ENCODE peak calls at places on chromosomes 5 and 9, in eight cellular contexts. One of them, this sample, is unnamed.

GRCh38 chr5:119578937-119579336 is 50.4 kb upstream of the FAM170A start:
- DNase-seq in mammary epithelial cell: peak
- DNase-seq in AG09309: no peak
- DNase-seq in PC-9: peak
- DNase-seq in testis: peak
- DNase-seq in transverse colon: no peak
- DNase-seq in neural progenitor cell: peak
- DNase-seq in uterus: no peak
- DNase-seq in this sample: no peak

GRCh38 chr9:20495133-20495532 is 127.2 kb downstream of the MLLT3 start:
- DNase-seq in neural progenitor cell: peak
- DNase-seq in PC-9: no peak
- DNase-seq in uterus: no peak
- DNase-seq in AG09309: no peak
- DNase-seq in transverse colon: no peak
- DNase-seq in mammary epithelial cell: no peak
- DNase-seq in testis: no peak
- DNase-seq in this sample: no peak

GRCh38 chr9:81827616-81828296 is 100.5 kb upstream of the SPATA31D4 start:
- DNase-seq in uterus: no peak
- DNase-seq in PC-9: no peak
- DNase-seq in AG09309: no peak
- DNase-seq in mammary epithelial cell: no peak
- DNase-seq in testis: no peak
- DNase-seq in transverse colon: no peak
- DNase-seq in neural progenitor cell: no peak
- DNase-seq in this sample: no peak

GRCh38 chr9:84315278-84315877 is 25.2 kb downstream of the SLC28A3 start:
- DNase-seq in transverse colon: peak
- DNase-seq in mammary epithelial cell: peak
- DNase-seq in AG09309: no peak
- DNase-seq in neural progenitor cell: peak
- DNase-seq in PC-9: peak
- DNase-seq in testis: peak
- DNase-seq in uterus: peak
- DNase-seq in this sample: no peak

GRCh38 chr5:125486634-125487033 is 740.2 kb upstream of the ZNF608 start:
- DNase-seq in mammary epithelial cell: peak
- DNase-seq in transverse colon: no peak
- DNase-seq in PC-9: no peak
- DNase-seq in uterus: no peak
- DNase-seq in neural progenitor cell: no peak
- DNase-seq in testis: no peak
- DNase-seq in AG09309: no peak
- DNase-seq in this sample: no peak

GRCh38 chr9:35826071-35826701 is 2.3 kb downstream of the FAM221B start:
- DNase-seq in neural progenitor cell: peak
- DNase-seq in testis: peak
- DNase-seq in uterus: no peak
- DNase-seq in AG09309: peak
- DNase-seq in mammary epithelial cell: peak
- DNase-seq in transverse colon: no peak
- DNase-seq in PC-9: no peak
- DNase-seq in this sample: no peak

GRCh38 chr9:75010570-75010969 is 17.5 kb downstream of the CARNMT1 start:
- DNase-seq in neural progenitor cell: no peak
- DNase-seq in PC-9: no peak
- DNase-seq in testis: no peak
- DNase-seq in transverse colon: no peak
- DNase-seq in mammary epithelial cell: no peak
- DNase-seq in AG09309: no peak
- DNase-seq in uterus: no peak
- DNase-seq in this sample: no peak

GRCh38 chr9:33165263-33166151 is 1.6 kb downstream of the B4GALT1 start:
- DNase-seq in mammary epithelial cell: peak
- DNase-seq in transverse colon: peak
- DNase-seq in AG09309: peak
- DNase-seq in uterus: peak
- DNase-seq in testis: peak
- DNase-seq in neural progenitor cell: no peak
- DNase-seq in PC-9: no peak
- DNase-seq in this sample: no peak

GRCh38 chr9:137823986-137824771 is 53.4 kb upstream of the CACNA1B start:
- DNase-seq in mammary epithelial cell: no peak
- DNase-seq in AG09309: no peak
- DNase-seq in transverse colon: no peak
- DNase-seq in PC-9: no peak
- DNase-seq in uterus: no peak
- DNase-seq in neural progenitor cell: no peak
- DNase-seq in testis: no peak
- DNase-seq in this sample: no peak

GRCh38 chr5:14435481-14435880 is 146.1 kb upstream of the OTULINL start:
- DNase-seq in transverse colon: no peak
- DNase-seq in neural progenitor cell: no peak
- DNase-seq in mammary epithelial cell: no peak
- DNase-seq in PC-9: no peak
- DNase-seq in uterus: no peak
- DNase-seq in testis: no peak
- DNase-seq in AG09309: no peak
- DNase-seq in this sample: no peak

GRCh38 chr9:573551-574410 is 267.7 kb upstream of the DMRT1 start:
- DNase-seq in PC-9: peak
- DNase-seq in uterus: no peak
- DNase-seq in neural progenitor cell: peak
- DNase-seq in AG09309: no peak
- DNase-seq in transverse colon: no peak
- DNase-seq in mammary epithelial cell: no peak
- DNase-seq in testis: no peak
- DNase-seq in this sample: peak

GRCh38 chr5:14849516-14850294 is 21.9 kb downstream of the ANKH start:
- DNase-seq in AG09309: no peak
- DNase-seq in neural progenitor cell: no peak
- DNase-seq in testis: no peak
- DNase-seq in transverse colon: no peak
- DNase-seq in mammary epithelial cell: peak
- DNase-seq in PC-9: peak
- DNase-seq in uterus: no peak
- DNase-seq in this sample: no peak

GRCh38 chr5:50727149-50727496 is 60.7 kb downstream of the PARP8 start:
- DNase-seq in mammary epithelial cell: peak
- DNase-seq in uterus: peak
- DNase-seq in transverse colon: no peak
- DNase-seq in testis: no peak
- DNase-seq in AG09309: no peak
- DNase-seq in neural progenitor cell: no peak
- DNase-seq in PC-9: no peak
- DNase-seq in this sample: no peak

GRCh38 chr5:14640765-14641164 is 23.8 kb upstream of the OTULIN start:
- DNase-seq in testis: no peak
- DNase-seq in mammary epithelial cell: no peak
- DNase-seq in uterus: no peak
- DNase-seq in AG09309: no peak
- DNase-seq in neural progenitor cell: no peak
- DNase-seq in transverse colon: no peak
- DNase-seq in PC-9: no peak
- DNase-seq in this sample: no peak

GRCh38 chr5:40738502-40738901 is 17.3 kb downstream of the TTC33 start:
- DNase-seq in transverse colon: no peak
- DNase-seq in uterus: no peak
- DNase-seq in PC-9: no peak
- DNase-seq in neural progenitor cell: no peak
- DNase-seq in AG09309: no peak
- DNase-seq in mammary epithelial cell: no peak
- DNase-seq in testis: no peak
- DNase-seq in this sample: no peak

GRCh38 chr9:88738708-88739107 is 203.7 kb downstream of the NXNL2 start:
- DNase-seq in uterus: no peak
- DNase-seq in neural progenitor cell: no peak
- DNase-seq in PC-9: no peak
- DNase-seq in testis: no peak
- DNase-seq in transverse colon: no peak
- DNase-seq in AG09309: peak
- DNase-seq in mammary epithelial cell: no peak
- DNase-seq in this sample: no peak

GRCh38 chr9:1005043-1005667 is 28.7 kb downstream of the DMRT3 start:
- DNase-seq in PC-9: peak
- DNase-seq in testis: peak
- DNase-seq in AG09309: peak
- DNase-seq in mammary epithelial cell: peak
- DNase-seq in transverse colon: no peak
- DNase-seq in neural progenitor cell: peak
- DNase-seq in uterus: no peak
- DNase-seq in this sample: peak

GRCh38 chr9:128442150-128442549 is 13.7 kb upstream of the ODF2 start:
- DNase-seq in AG09309: no peak
- DNase-seq in PC-9: no peak
- DNase-seq in neural progenitor cell: no peak
- DNase-seq in transverse colon: no peak
- DNase-seq in testis: no peak
- DNase-seq in mammary epithelial cell: no peak
- DNase-seq in uterus: no peak
- DNase-seq in this sample: no peak

DNA sequence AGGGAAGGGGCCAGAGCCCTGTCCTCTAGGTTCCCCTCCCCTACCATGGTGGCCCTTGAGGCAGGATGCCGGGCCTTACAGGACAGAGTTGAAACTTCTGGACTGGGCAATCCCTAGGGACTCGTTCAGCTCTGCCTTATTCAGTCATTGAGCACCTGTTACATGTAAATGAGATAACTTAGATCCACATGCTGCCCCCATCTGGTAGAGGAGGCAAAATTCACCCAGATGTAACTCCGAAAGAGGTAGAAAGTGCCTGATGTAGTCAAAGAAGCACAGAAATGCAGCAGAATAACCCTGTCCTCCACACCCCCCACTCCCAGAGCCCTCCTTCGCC is 1.5 kb downstream of the GGTA1 start:
- DNase-seq in uterus: peak
- DNase-seq in neural progenitor cell: peak
- DNase-seq in transverse colon: peak
- DNase-seq in PC-9: peak
- DNase-seq in AG09309: peak
- DNase-seq in testis: peak
- DNase-seq in mammary epithelial cell: peak
- DNase-seq in this sample: peak
- H3K4me3 ChIP-seq in uterus: peak
- H3K4me3 ChIP-seq in neural progenitor cell: peak
- H3K4me3 ChIP-seq in transverse colon: no peak
- H3K4me3 ChIP-seq in PC-9: peak
- H3K4me3 ChIP-seq in AG09309: no peak
- H3K4me3 ChIP-seq in testis: peak
- H3K4me3 ChIP-seq in mammary epithelial cell: no peak
- H3K4me3 ChIP-seq in this sample: no peak

GRCh38 chr9:110197330-110198187 is 10.4 kb downstream of the C9orf152 start:
- DNase-seq in uterus: no peak
- DNase-seq in mammary epithelial cell: no peak
- DNase-seq in PC-9: no peak
- DNase-seq in transverse colon: peak
- DNase-seq in AG09309: no peak
- DNase-seq in testis: no peak
- DNase-seq in neural progenitor cell: no peak
- DNase-seq in this sample: no peak
- TF ChIP-seq CTCF in uterus: peak
- TF ChIP-seq CTCF in mammary epithelial cell: peak
- TF ChIP-seq CTCF in PC-9: no peak
- TF ChIP-seq CTCF in transverse colon: peak
- TF ChIP-seq CTCF in AG09309: peak
- TF ChIP-seq CTCF in testis: no peak
- TF ChIP-seq CTCF in neural progenitor cell: peak
- TF ChIP-seq CTCF in this sample: peak

GRCh38 chr9:34580358-34580757 is 9.2 kb downstream of the CNTFR start:
- DNase-seq in uterus: no peak
- DNase-seq in PC-9: no peak
- DNase-seq in mammary epithelial cell: no peak
- DNase-seq in testis: no peak
- DNase-seq in transverse colon: no peak
- DNase-seq in AG09309: no peak
- DNase-seq in neural progenitor cell: peak
- DNase-seq in this sample: no peak

GRCh38 chr9:34579819-34580185 is 9.7 kb downstream of the CNTFR start:
- DNase-seq in PC-9: no peak
- DNase-seq in AG09309: no peak
- DNase-seq in neural progenitor cell: no peak
- DNase-seq in uterus: no peak
- DNase-seq in testis: no peak
- DNase-seq in mammary epithelial cell: no peak
- DNase-seq in transverse colon: no peak
- DNase-seq in this sample: no peak

GRCh38 chr9:34578241-34579096 is 11.1 kb downstream of the CNTFR start:
- DNase-seq in testis: no peak
- DNase-seq in PC-9: no peak
- DNase-seq in neural progenitor cell: peak
- DNase-seq in uterus: no peak
- DNase-seq in transverse colon: no peak
- DNase-seq in mammary epithelial cell: no peak
- DNase-seq in AG09309: peak
- DNase-seq in this sample: no peak

GRCh38 chr9:34577635-34578240 is 11.8 kb downstream of the CNTFR start:
- DNase-seq in testis: no peak
- DNase-seq in transverse colon: no peak
- DNase-seq in mammary epithelial cell: no peak
- DNase-seq in PC-9: no peak
- DNase-seq in uterus: no peak
- DNase-seq in AG09309: no peak
- DNase-seq in neural progenitor cell: peak
- DNase-seq in this sample: no peak

GRCh38 chr9:34579097-34579818 is 10.3 kb downstream of the CNTFR start:
- DNase-seq in PC-9: no peak
- DNase-seq in AG09309: no peak
- DNase-seq in transverse colon: peak
- DNase-seq in uterus: no peak
- DNase-seq in testis: no peak
- DNase-seq in neural progenitor cell: peak
- DNase-seq in mammary epithelial cell: no peak
- DNase-seq in this sample: no peak
- H3K4me3 ChIP-seq in PC-9: no peak
- H3K4me3 ChIP-seq in AG09309: no peak
- H3K4me3 ChIP-seq in transverse colon: no peak
- H3K4me3 ChIP-seq in uterus: no peak
- H3K4me3 ChIP-seq in testis: no peak
- H3K4me3 ChIP-seq in neural progenitor cell: peak
- H3K4me3 ChIP-seq in mammary epithelial cell: no peak
- H3K4me3 ChIP-seq in this sample: no peak

DNA sequence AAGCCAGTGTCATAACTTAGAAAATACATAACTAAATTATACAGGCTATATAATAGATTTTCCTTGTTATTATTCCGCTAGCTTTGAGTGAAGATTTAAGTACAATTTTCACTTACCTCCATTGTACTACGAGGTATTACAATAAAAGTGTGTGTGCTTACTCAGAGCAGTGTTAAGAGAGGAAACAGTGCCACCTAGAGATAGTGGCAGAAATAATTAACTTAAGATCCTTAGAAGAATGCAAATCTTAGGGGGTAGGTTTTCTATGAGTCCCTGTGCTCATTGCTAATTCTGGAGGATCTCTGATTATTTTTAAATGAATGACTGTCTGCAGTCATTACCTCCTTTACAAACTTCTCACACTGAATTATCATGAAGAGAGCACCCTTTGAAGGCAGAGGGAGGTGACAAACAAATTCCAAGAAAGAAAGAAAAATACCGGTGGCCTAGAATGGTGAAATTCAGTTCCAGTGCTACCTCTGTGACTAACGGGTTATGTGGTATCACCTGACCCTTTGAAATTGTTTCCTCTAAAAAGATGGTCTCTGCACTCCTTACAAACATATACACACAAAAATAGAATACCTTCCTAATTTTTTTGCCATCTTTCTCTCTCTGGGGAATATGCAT is 379.8 kb downstream of the TRIM36 start:
- DNase-seq in mammary epithelial cell: peak
- DNase-seq in AG09309: no peak
- DNase-seq in neural progenitor cell: peak
- DNase-seq in transverse colon: no peak
- DNase-seq in uterus: no peak
- DNase-seq in testis: no peak
- DNase-seq in PC-9: no peak
- DNase-seq in this sample: no peak
- TF ChIP-seq CTCF in mammary epithelial cell: peak
- TF ChIP-seq CTCF in AG09309: no peak
- TF ChIP-seq CTCF in neural progenitor cell: peak
- TF ChIP-seq CTCF in transverse colon: peak
- TF ChIP-seq CTCF in uterus: no peak
- TF ChIP-seq CTCF in testis: no peak
- TF ChIP-seq CTCF in PC-9: peak
- TF ChIP-seq CTCF in this sample: no peak

This sample was measured in retinal pigment epithelial cell.